ENCODE peak calls at places on chromosomes 7 and 10, in eight cellular contexts. E, Z, U, N, B, Y, P and X are unnamed samples.

GRCh38 chr10:119342017-119342734 is 134.8 kb downstream of the GRK5 start:
- DNase-seq in E (peak), Z (no peak), U (no peak), N (peak), B (no peak), Y (no peak), P (no peak), X (peak)

GRCh38 chr7:155862516-155863257 is 50.4 kb upstream of the SHH start:
- DNase-seq in E (no peak), Z (peak), U (no peak), N (no peak), B (peak), Y (no peak), P (peak), X (no peak)

GRCh38 chr10:29858352-29859267 is 200.8 kb downstream of the JCAD start:
- DNase-seq in E (peak), Z (no peak), U (peak), N (peak), B (peak), Y (peak), P (peak), X (peak)

GRCh38 chr7:1485156-1485555 is 19.0 kb downstream of the INTS1 start:
- DNase-seq in E (no peak), Z (no peak), U (no peak), N (no peak), B (no peak), Y (no peak), P (no peak), X (no peak)

GRCh38 chr7:131786204-131786603 is 229.8 kb upstream of the PODXL start:
- DNase-seq in E (no peak), Z (no peak), U (no peak), N (no peak), B (no peak), Y (no peak), P (no peak), X (no peak)

GRCh38 chr7:146000882-146001281 is 115.7 kb upstream of the CNTNAP2 start:
- DNase-seq in E (no peak), Z (no peak), U (no peak), N (no peak), B (no peak), Y (no peak), P (no peak), X (no peak)

GRCh38 chr10:96670786-96671185 is 49.5 kb downstream of the PIK3AP1 start:
- DNase-seq in E (peak), Z (no peak), U (no peak), N (no peak), B (no peak), Y (no peak), P (no peak), X (no peak)

GRCh38 chr10:78023741-78024140 is 5.6 kb downstream of the POLR3A start:
- DNase-seq in E (no peak), Z (no peak), U (no peak), N (no peak), B (no peak), Y (no peak), P (no peak), X (no peak)

GRCh38 chr10:6840093-6840763 is 260.2 kb upstream of the PRKCQ start:
- DNase-seq in E (no peak), Z (no peak), U (no peak), N (no peak), B (no peak), Y (peak), P (no peak), X (peak)

GRCh38 chr10:19096674-19097073 is 48.1 kb downstream of the MALRD1 start:
- DNase-seq in E (no peak), Z (no peak), U (no peak), N (no peak), B (no peak), Y (no peak), P (no peak), X (no peak)

GRCh38 chr7:129689995-129690581 is 78.6 kb downstream of the NRF1 start:
- DNase-seq in E (no peak), Z (no peak), U (no peak), N (no peak), B (no peak), Y (no peak), P (no peak), X (no peak)

GRCh38 chr7:101077303-101078086 is 7.8 kb upstream of the TRIM56 start:
- DNase-seq in E (peak), Z (peak), U (peak), N (peak), B (no peak), Y (peak), P (peak), X (peak)

GRCh38 chr7:159028456-159029401 is 115.9 kb downstream of the VIPR2 start:
- DNase-seq in E (no peak), Z (no peak), U (no peak), N (no peak), B (peak), Y (no peak), P (no peak), X (no peak)

DNA sequence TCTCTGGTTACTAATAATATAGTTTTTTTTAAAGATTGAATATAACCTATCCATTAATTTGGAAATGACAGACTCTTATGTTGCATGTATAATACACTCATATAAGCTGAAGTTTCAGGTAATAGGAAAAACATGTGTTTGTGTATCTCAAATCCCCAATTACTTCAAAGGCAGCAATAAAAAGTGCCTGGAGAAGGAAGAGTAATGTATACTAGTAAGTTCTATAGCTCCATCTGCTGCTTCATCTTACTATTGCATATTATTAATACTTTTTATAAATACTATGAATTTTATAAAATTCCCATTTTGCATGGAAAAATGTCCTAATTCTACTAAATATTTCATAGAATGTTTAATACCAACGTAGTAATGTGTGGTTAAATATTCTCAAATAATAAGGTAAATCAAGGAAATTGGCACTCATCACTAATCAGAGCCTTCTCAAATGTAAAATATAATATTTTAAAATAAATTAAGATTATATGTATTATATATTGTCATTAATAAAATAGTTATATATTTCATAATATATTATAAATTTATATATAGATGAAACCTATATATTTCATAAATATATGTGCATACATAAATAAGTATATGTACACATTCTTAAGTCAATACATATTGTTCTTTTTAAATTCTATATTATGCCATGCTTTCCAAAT is 311.9 kb downstream of the HGF start:
- DNase-seq in E (peak), Z (no peak), U (peak), N (no peak), B (no peak), Y (no peak), P (peak), X (peak)
- TF ChIP-seq CTCF in E (peak), Z (peak), U (peak), N (no peak), B (no peak), Y (peak), P (peak), X (peak)

DNA sequence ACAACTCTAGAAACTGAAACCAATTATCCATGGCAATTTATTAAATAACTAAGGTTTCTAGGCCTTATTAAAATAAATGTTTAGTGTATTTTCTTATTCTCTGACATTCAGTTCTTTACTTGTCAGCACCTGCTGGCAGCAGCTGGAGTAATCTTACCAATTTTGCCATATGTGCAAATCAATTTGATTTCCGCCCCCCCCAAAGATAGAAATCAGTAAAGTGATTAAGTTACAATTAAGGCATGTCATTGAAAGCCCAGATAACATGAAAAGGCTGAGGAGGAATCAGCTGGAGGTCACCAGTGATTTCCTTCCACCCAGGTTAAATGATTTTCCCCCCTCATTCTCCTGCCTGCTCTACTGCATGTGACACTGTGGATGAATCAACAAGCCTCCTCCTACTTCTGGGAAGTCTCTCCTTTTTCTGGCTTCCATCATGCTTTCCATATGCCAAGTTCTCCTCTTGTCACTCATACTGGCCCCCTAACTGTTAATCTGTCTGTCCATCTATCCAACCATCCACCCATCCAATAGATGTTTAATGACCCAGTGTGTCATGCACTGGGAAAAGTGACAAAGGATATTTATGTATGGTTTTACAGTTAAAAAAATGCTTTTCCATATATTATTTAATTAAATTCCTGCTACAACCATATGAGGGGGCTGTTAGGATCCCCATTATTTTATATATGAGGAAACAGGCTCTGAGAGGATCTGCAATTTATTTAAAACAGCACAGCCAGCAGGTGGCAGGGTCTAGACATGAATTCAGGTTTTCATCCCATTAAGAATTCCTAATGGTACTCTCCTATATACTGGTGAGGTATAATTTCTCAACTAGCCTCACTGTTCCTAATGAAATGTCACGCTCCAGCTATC is 116.5 kb downstream of the ATXN7L1 start:
- DNase-seq in E (peak), Z (no peak), U (peak), N (no peak), B (no peak), Y (peak), P (peak), X (peak)
- H3K4me3 ChIP-seq in E (no peak), Z (no peak), U (no peak), N (no peak), B (no peak), Y (no peak), P (no peak), X (no peak)

GRCh38 chr7:139423091-139423490 is 60.4 kb downstream of the KLRG2 start:
- DNase-seq in E (no peak), Z (no peak), U (peak), N (no peak), B (no peak), Y (no peak), P (no peak), X (no peak)
- TF ChIP-seq CTCF in E (no peak), Z (no peak), U (no peak), N (no peak), B (no peak), Y (no peak), P (no peak), X (no peak)

DNA sequence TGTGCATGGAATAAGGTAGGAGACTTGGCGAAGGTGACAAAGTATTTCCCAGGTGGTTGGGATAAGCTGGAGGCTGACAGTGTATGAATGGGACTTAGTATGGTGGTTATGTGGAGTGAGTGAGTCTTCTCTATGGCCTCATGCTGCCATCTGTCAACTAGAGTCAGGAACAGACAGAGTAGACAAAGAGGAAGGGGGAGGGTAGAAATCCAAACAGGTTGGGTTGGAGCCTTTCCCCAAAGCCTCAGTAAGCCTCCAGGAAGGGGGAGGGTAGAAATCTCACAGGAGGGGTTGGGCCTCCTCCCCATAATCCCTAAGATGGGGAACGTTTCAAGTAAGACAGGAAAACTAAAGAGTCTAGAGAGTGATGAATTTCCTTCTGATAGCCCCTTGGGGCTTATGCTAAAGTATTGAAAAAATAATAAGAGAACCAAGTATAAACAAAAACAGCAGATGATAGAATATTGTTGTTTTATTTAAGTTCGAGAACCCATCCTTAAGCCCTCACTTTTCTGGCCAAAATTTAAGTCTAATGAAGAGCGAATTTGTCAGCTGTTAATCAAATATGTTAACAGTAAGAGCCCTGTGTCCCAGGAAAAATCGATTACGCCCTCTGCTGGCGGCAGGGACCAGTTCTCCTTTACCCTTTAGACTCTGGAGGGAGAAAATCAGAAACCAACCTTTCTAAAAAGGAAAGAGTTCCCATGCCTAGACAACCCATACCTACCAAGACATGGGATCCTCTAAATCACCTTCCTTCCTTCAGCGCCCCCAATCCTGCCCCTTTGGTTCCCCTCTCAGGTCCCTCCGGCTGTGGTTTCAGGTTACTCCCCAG is 1.8 kb upstream of the AKR1B15 start:
- DNase-seq in E (peak), Z (no peak), U (peak), N (no peak), B (peak), Y (peak), P (peak), X (peak)
- H3K4me3 ChIP-seq in E (peak), Z (peak), U (peak), N (peak), B (peak), Y (peak), P (peak), X (peak)

DNA sequence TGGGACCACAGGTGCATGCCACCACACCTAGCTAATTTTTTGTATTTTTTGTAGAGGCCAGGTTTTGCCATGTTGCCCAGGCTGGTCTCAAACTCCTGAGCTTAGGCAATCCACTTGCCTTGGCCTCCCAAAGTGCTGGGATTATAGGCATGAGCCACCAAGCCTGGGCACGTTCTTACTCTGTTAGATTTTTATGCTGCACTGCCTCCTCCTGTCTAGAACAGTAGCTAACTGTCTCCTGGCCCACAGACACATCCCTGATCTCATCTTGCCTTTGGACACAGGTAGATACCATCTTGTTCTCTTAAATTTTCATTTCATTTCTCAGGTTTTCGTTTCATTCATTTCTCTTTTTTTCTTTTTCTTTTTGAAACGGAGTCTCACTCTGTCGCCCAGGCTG is 41.1 kb downstream of the BLVRA start:
- DNase-seq in E (no peak), Z (no peak), U (peak), N (no peak), B (no peak), Y (peak), P (no peak), X (peak)
- TF ChIP-seq CTCF in E (no peak), Z (peak), U (peak), N (no peak), B (no peak), Y (peak), P (peak), X (no peak)

GRCh38 chr10:46020344-46020656 is 10.1 kb downstream of the NCOA4 start:
- DNase-seq in E (no peak), Z (no peak), U (no peak), N (no peak), B (no peak), Y (no peak), P (no peak), X (no peak)

GRCh38 chr10:46019170-46019528 is 11.3 kb downstream of the NCOA4 start:
- DNase-seq in E (no peak), Z (no peak), U (no peak), N (no peak), B (no peak), Y (no peak), P (no peak), X (no peak)

GRCh38 chr10:46020871-46021553 is 9.4 kb downstream of the NCOA4 start:
- DNase-seq in E (peak), Z (no peak), U (peak), N (no peak), B (no peak), Y (peak), P (no peak), X (peak)

GRCh38 chr10:46018453-46019169 is 11.8 kb downstream of the NCOA4 start:
- DNase-seq in E (peak), Z (no peak), U (peak), N (no peak), B (no peak), Y (no peak), P (no peak), X (peak)

GRCh38 chr10:46019541-46020343 is 10.7 kb downstream of the NCOA4 start:
- DNase-seq in E (no peak), Z (no peak), U (peak), N (no peak), B (no peak), Y (no peak), P (no peak), X (peak)
- H3K4me3 ChIP-seq in E (no peak), Z (no peak), U (no peak), N (peak), B (peak), Y (no peak), P (no peak), X (no peak)

DNA sequence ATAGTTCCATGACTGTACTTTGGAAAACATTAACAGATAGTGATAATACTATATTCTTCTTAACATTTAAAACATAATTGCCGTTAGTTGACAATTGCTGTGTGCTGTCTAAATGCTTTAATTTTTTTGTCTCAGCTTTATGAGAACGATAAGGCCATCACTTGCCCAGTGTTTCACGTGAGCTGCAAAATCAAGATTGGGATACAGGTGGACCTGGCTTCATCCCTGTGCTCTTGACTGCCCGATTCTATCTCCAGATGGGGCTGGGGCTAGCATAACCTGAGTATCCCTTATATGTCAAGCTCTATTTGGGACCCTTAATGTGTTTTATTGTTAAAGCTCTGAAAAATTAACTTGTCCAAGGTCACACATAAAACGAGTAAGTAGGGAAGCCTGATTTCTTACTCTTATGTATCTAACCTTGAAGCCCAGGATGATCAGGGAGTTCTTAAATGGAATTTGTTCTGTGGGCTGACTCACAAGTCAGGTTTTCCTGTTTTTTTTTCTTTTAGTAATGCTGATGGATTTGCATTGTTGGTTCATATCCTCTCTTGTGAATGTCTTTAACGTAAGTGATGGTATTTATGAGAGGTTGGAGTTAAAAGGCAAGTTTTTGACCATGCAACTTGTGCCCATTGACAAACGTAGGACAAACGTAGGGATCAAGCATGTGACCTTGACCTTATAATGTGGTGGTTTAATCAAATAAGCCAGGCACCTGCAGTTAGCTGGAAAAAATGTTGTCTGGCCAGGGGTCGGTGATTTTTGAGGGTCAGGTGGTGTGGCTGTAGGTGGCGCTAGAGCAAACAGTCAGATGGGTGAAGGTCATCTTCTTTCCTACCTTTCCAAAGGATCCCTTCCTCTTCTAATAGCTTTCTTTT is 3.6 kb downstream of the PRKAR2B start:
- DNase-seq in E (peak), Z (no peak), U (peak), N (no peak), B (no peak), Y (no peak), P (no peak), X (peak)
- TF ChIP-seq CTCF in E (no peak), Z (no peak), U (no peak), N (no peak), B (no peak), Y (no peak), P (no peak), X (no peak)